ENCODE peak calls at places on chromosomes 16 and 17, in nine cellular contexts. One of them, this sample, is unnamed.

GRCh38 chr17:75695141-75695829 is 26.0 kb upstream of the ITGB4 start:
- DNase-seq in AG10803: peak; percentile 81
- DNase-seq in GM13977: no peak
- DNase-seq in activated naive CD4-positive, alpha-beta T cell: no peak
- DNase-seq in NCI-H774: no peak
- DNase-seq in CD8-positive, alpha-beta T cell: no peak
- DNase-seq in activated T-helper 9 cell treated with anti-CD3 and anti-CD28 coated beads, Interleukin-2, amount 50 U/mL, for 16 hours: no peak
- DNase-seq in KBM-7: no peak
- DNase-seq in H54: peak; percentile 52
- DNase-seq in this sample: no peak

GRCh38 chr17:77824780-77825280 is 133.7 kb upstream of the TNRC6C start:
- DNase-seq in KBM-7: no peak
- DNase-seq in activated naive CD4-positive, alpha-beta T cell: no peak
- DNase-seq in NCI-H774: no peak
- DNase-seq in activated T-helper 9 cell treated with anti-CD3 and anti-CD28 coated beads, Interleukin-2, amount 50 U/mL, for 16 hours: no peak
- DNase-seq in CD8-positive, alpha-beta T cell: no peak
- DNase-seq in AG10803: no peak
- DNase-seq in H54: no peak
- DNase-seq in GM13977: no peak
- DNase-seq in this sample: no peak

GRCh38 chr17:77449908-77450741 is 309.4 kb downstream of the SEC14L1 start:
- DNase-seq in activated naive CD4-positive, alpha-beta T cell: no peak
- DNase-seq in AG10803: peak; percentile 62
- DNase-seq in KBM-7: no peak
- DNase-seq in CD8-positive, alpha-beta T cell: no peak
- DNase-seq in activated T-helper 9 cell treated with anti-CD3 and anti-CD28 coated beads, Interleukin-2, amount 50 U/mL, for 16 hours: peak; percentile 64
- DNase-seq in GM13977: no peak
- DNase-seq in H54: peak; percentile 92
- DNase-seq in NCI-H774: no peak
- DNase-seq in this sample: peak; percentile 39

GRCh38 chr17:63698886-63699637 is 863 bp downstream of the LIMD2 start:
- DNase-seq in KBM-7: peak; percentile 92
- DNase-seq in AG10803: peak; percentile 16
- DNase-seq in activated naive CD4-positive, alpha-beta T cell: peak; percentile 87
- DNase-seq in GM13977: peak; percentile 90
- DNase-seq in NCI-H774: no peak
- DNase-seq in activated T-helper 9 cell treated with anti-CD3 and anti-CD28 coated beads, Interleukin-2, amount 50 U/mL, for 16 hours: peak; percentile 65
- DNase-seq in H54: no peak
- DNase-seq in CD8-positive, alpha-beta T cell: peak; percentile 83
- DNase-seq in this sample: no peak

GRCh38 chr16:30748634-30749445 is 615 bp downstream of the PHKG2 start:
- DNase-seq in GM13977: peak; percentile 70
- DNase-seq in activated naive CD4-positive, alpha-beta T cell: no peak
- DNase-seq in AG10803: peak; percentile 20
- DNase-seq in KBM-7: no peak
- DNase-seq in NCI-H774: no peak
- DNase-seq in activated T-helper 9 cell treated with anti-CD3 and anti-CD28 coated beads, Interleukin-2, amount 50 U/mL, for 16 hours: no peak
- DNase-seq in CD8-positive, alpha-beta T cell: no peak
- DNase-seq in H54: no peak
- DNase-seq in this sample: no peak

GRCh38 chr16:57413301-57413730 is 8.7 kb downstream of the CCL17 start:
- DNase-seq in CD8-positive, alpha-beta T cell: no peak
- DNase-seq in H54: no peak
- DNase-seq in GM13977: peak; percentile 80
- DNase-seq in activated naive CD4-positive, alpha-beta T cell: no peak
- DNase-seq in KBM-7: no peak
- DNase-seq in activated T-helper 9 cell treated with anti-CD3 and anti-CD28 coated beads, Interleukin-2, amount 50 U/mL, for 16 hours: no peak
- DNase-seq in NCI-H774: no peak
- DNase-seq in AG10803: no peak
- DNase-seq in this sample: no peak

GRCh38 chr17:78484300-78485159 is 92.7 kb downstream of the DNAH17 start:
- DNase-seq in activated naive CD4-positive, alpha-beta T cell: peak; percentile 50
- DNase-seq in H54: peak; percentile 67
- DNase-seq in NCI-H774: peak; percentile 64
- DNase-seq in GM13977: peak; percentile 90
- DNase-seq in activated T-helper 9 cell treated with anti-CD3 and anti-CD28 coated beads, Interleukin-2, amount 50 U/mL, for 16 hours: peak; percentile 59
- DNase-seq in CD8-positive, alpha-beta T cell: peak; percentile 25
- DNase-seq in AG10803: peak; percentile 19
- DNase-seq in KBM-7: peak; percentile 36
- DNase-seq in this sample: no peak

GRCh38 chr17:73359987-73360410 is 48.2 kb upstream of the CDC42EP4 start:
- DNase-seq in GM13977: no peak
- DNase-seq in NCI-H774: no peak
- DNase-seq in activated T-helper 9 cell treated with anti-CD3 and anti-CD28 coated beads, Interleukin-2, amount 50 U/mL, for 16 hours: no peak
- DNase-seq in H54: no peak
- DNase-seq in CD8-positive, alpha-beta T cell: no peak
- DNase-seq in AG10803: no peak
- DNase-seq in KBM-7: no peak
- DNase-seq in activated naive CD4-positive, alpha-beta T cell: no peak
- DNase-seq in this sample: no peak

GRCh38 chr17:36183001-36183810 is 6.8 kb upstream of the TBC1D3B start:
- DNase-seq in NCI-H774: no peak
- DNase-seq in AG10803: peak; percentile 45
- DNase-seq in activated naive CD4-positive, alpha-beta T cell: no peak
- DNase-seq in H54: peak; percentile 27
- DNase-seq in CD8-positive, alpha-beta T cell: no peak
- DNase-seq in KBM-7: no peak
- DNase-seq in activated T-helper 9 cell treated with anti-CD3 and anti-CD28 coated beads, Interleukin-2, amount 50 U/mL, for 16 hours: no peak
- DNase-seq in GM13977: peak; percentile 62
- DNase-seq in this sample: no peak

GRCh38 chr16:81066700-81067099 is 10.3 kb downstream of the C16orf46 start:
- DNase-seq in NCI-H774: no peak
- DNase-seq in KBM-7: no peak
- DNase-seq in GM13977: no peak
- DNase-seq in activated naive CD4-positive, alpha-beta T cell: no peak
- DNase-seq in H54: no peak
- DNase-seq in activated T-helper 9 cell treated with anti-CD3 and anti-CD28 coated beads, Interleukin-2, amount 50 U/mL, for 16 hours: no peak
- DNase-seq in AG10803: no peak
- DNase-seq in CD8-positive, alpha-beta T cell: no peak
- DNase-seq in this sample: no peak

GRCh38 chr17:77490361-77491183 is 349.8 kb downstream of the SEC14L1 start:
- DNase-seq in AG10803: no peak
- DNase-seq in KBM-7: no peak
- DNase-seq in CD8-positive, alpha-beta T cell: no peak
- DNase-seq in H54: no peak
- DNase-seq in NCI-H774: no peak
- DNase-seq in activated T-helper 9 cell treated with anti-CD3 and anti-CD28 coated beads, Interleukin-2, amount 50 U/mL, for 16 hours: no peak
- DNase-seq in activated naive CD4-positive, alpha-beta T cell: no peak
- DNase-seq in GM13977: no peak
- DNase-seq in this sample: no peak

GRCh38 chr16:57485916-57486857 is at the start of gene DOK4:
- DNase-seq in KBM-7: peak; percentile 39
- DNase-seq in GM13977: peak; percentile 97
- DNase-seq in CD8-positive, alpha-beta T cell: peak; percentile 60
- DNase-seq in AG10803: peak; percentile 60
- DNase-seq in NCI-H774: peak; percentile 56
- DNase-seq in H54: peak; percentile 95
- DNase-seq in activated T-helper 9 cell treated with anti-CD3 and anti-CD28 coated beads, Interleukin-2, amount 50 U/mL, for 16 hours: peak; percentile 73
- DNase-seq in activated naive CD4-positive, alpha-beta T cell: peak; percentile 59
- DNase-seq in this sample: peak; percentile 16

GRCh38 chr17:40021471-40021961 is 6.3 kb downstream of the CSF3 start:
- DNase-seq in GM13977: no peak
- DNase-seq in activated naive CD4-positive, alpha-beta T cell: no peak
- DNase-seq in AG10803: peak; percentile 67
- DNase-seq in KBM-7: no peak
- DNase-seq in NCI-H774: no peak
- DNase-seq in CD8-positive, alpha-beta T cell: no peak
- DNase-seq in activated T-helper 9 cell treated with anti-CD3 and anti-CD28 coated beads, Interleukin-2, amount 50 U/mL, for 16 hours: no peak
- DNase-seq in H54: peak; percentile 96
- DNase-seq in this sample: no peak

GRCh38 chr16:66705790-66706505 is 9.4 kb upstream of the CMTM4 start:
- DNase-seq in NCI-H774: no peak
- DNase-seq in GM13977: no peak
- DNase-seq in CD8-positive, alpha-beta T cell: no peak
- DNase-seq in activated T-helper 9 cell treated with anti-CD3 and anti-CD28 coated beads, Interleukin-2, amount 50 U/mL, for 16 hours: no peak
- DNase-seq in activated naive CD4-positive, alpha-beta T cell: no peak
- DNase-seq in KBM-7: no peak
- DNase-seq in AG10803: peak; percentile 49
- DNase-seq in H54: no peak
- DNase-seq in this sample: no peak

GRCh38 chr16:56203052-56203451 is 11.8 kb downstream of the GNAO1 start:
- DNase-seq in H54: peak; percentile 39
- DNase-seq in CD8-positive, alpha-beta T cell: no peak
- DNase-seq in NCI-H774: no peak
- DNase-seq in AG10803: no peak
- DNase-seq in GM13977: peak; percentile 44
- DNase-seq in activated T-helper 9 cell treated with anti-CD3 and anti-CD28 coated beads, Interleukin-2, amount 50 U/mL, for 16 hours: peak; percentile 55
- DNase-seq in KBM-7: peak; percentile 43
- DNase-seq in activated naive CD4-positive, alpha-beta T cell: no peak
- DNase-seq in this sample: no peak

GRCh38 chr16:47018223-47018891 is 44.9 kb upstream of the DNAJA2 start:
- DNase-seq in activated T-helper 9 cell treated with anti-CD3 and anti-CD28 coated beads, Interleukin-2, amount 50 U/mL, for 16 hours: peak; percentile 14
- DNase-seq in KBM-7: peak; percentile 33
- DNase-seq in H54: peak; percentile 22
- DNase-seq in AG10803: no peak
- DNase-seq in NCI-H774: peak; percentile 45
- DNase-seq in GM13977: peak; percentile 93
- DNase-seq in activated naive CD4-positive, alpha-beta T cell: no peak
- DNase-seq in CD8-positive, alpha-beta T cell: no peak
- DNase-seq in this sample: no peak

GRCh38 chr17:39576187-39576586 is 31.5 kb downstream of the NEUROD2 start:
- DNase-seq in KBM-7: no peak
- DNase-seq in H54: no peak
- DNase-seq in activated naive CD4-positive, alpha-beta T cell: no peak
- DNase-seq in activated T-helper 9 cell treated with anti-CD3 and anti-CD28 coated beads, Interleukin-2, amount 50 U/mL, for 16 hours: no peak
- DNase-seq in NCI-H774: no peak
- DNase-seq in GM13977: no peak
- DNase-seq in AG10803: peak; percentile 6
- DNase-seq in CD8-positive, alpha-beta T cell: no peak
- DNase-seq in this sample: no peak

GRCh38 chr17:45282683-45283644 is 21.1 kb upstream of the SPATA32 start:
- DNase-seq in NCI-H774: peak; percentile 6
- DNase-seq in activated T-helper 9 cell treated with anti-CD3 and anti-CD28 coated beads, Interleukin-2, amount 50 U/mL, for 16 hours: no peak
- DNase-seq in activated naive CD4-positive, alpha-beta T cell: no peak
- DNase-seq in GM13977: no peak
- DNase-seq in AG10803: peak; percentile 42
- DNase-seq in H54: no peak
- DNase-seq in CD8-positive, alpha-beta T cell: no peak
- DNase-seq in KBM-7: no peak
- DNase-seq in this sample: no peak

GRCh38 chr17:35809855-35810461 is 674 bp downstream of the TAF15 start:
- DNase-seq in KBM-7: no peak
- DNase-seq in activated naive CD4-positive, alpha-beta T cell: no peak
- DNase-seq in GM13977: no peak
- DNase-seq in H54: no peak
- DNase-seq in CD8-positive, alpha-beta T cell: no peak
- DNase-seq in NCI-H774: peak; percentile 50
- DNase-seq in activated T-helper 9 cell treated with anti-CD3 and anti-CD28 coated beads, Interleukin-2, amount 50 U/mL, for 16 hours: no peak
- DNase-seq in AG10803: peak; percentile 23
- DNase-seq in this sample: no peak

GRCh38 chr17:72118588-72119279 is 2.1 kb upstream of the SOX9 start:
- DNase-seq in CD8-positive, alpha-beta T cell: no peak
- DNase-seq in H54: peak; percentile 81
- DNase-seq in activated T-helper 9 cell treated with anti-CD3 and anti-CD28 coated beads, Interleukin-2, amount 50 U/mL, for 16 hours: no peak
- DNase-seq in KBM-7: peak; percentile 26
- DNase-seq in activated naive CD4-positive, alpha-beta T cell: no peak
- DNase-seq in NCI-H774: peak; percentile 65
- DNase-seq in AG10803: peak; percentile 80
- DNase-seq in GM13977: peak; percentile 55
- DNase-seq in this sample: no peak

GRCh38 chr17:42459256-42459982 is 741 bp downstream of the ATP6V0A1 start:
- DNase-seq in activated T-helper 9 cell treated with anti-CD3 and anti-CD28 coated beads, Interleukin-2, amount 50 U/mL, for 16 hours: no peak
- DNase-seq in activated naive CD4-positive, alpha-beta T cell: no peak
- DNase-seq in NCI-H774: peak; percentile 49
- DNase-seq in H54: no peak
- DNase-seq in GM13977: peak; percentile 34
- DNase-seq in CD8-positive, alpha-beta T cell: no peak
- DNase-seq in KBM-7: peak; percentile 37
- DNase-seq in AG10803: peak; percentile 53
- DNase-seq in this sample: no peak

GRCh38 chr16:10738231-10739077 is 5.2 kb upstream of the NUBP1 start:
- DNase-seq in activated T-helper 9 cell treated with anti-CD3 and anti-CD28 coated beads, Interleukin-2, amount 50 U/mL, for 16 hours: peak; percentile 33
- DNase-seq in KBM-7: peak; percentile 65
- DNase-seq in H54: peak; percentile 48
- DNase-seq in GM13977: peak; percentile 69
- DNase-seq in activated naive CD4-positive, alpha-beta T cell: no peak
- DNase-seq in AG10803: peak; percentile 68
- DNase-seq in NCI-H774: no peak
- DNase-seq in CD8-positive, alpha-beta T cell: no peak
- DNase-seq in this sample: no peak

GRCh38 chr16:57592591-57593003 is 35.8 kb upstream of the ADGRG1 start:
- DNase-seq in activated T-helper 9 cell treated with anti-CD3 and anti-CD28 coated beads, Interleukin-2, amount 50 U/mL, for 16 hours: peak; percentile 55
- DNase-seq in activated naive CD4-positive, alpha-beta T cell: peak; percentile 36
- DNase-seq in AG10803: no peak
- DNase-seq in KBM-7: peak; percentile 95
- DNase-seq in CD8-positive, alpha-beta T cell: peak; percentile 57
- DNase-seq in NCI-H774: no peak
- DNase-seq in GM13977: no peak
- DNase-seq in H54: no peak
- DNase-seq in this sample: no peak

This sample was measured in cerebellar nuclear complex.